ENCODE peak calls at places on chromosome 16, in four cellular contexts. V is stimulated activated naive CD8-positive, alpha-beta T cell treated with anti-CD3 and anti-CD28 coated beads, Interleukin-15, amount 100 ng/mL, for 72 hours; E is HTR-8/SVneo; O is left ventricle myocardium inferior. N is an unnamed sample.

GRCh38 chr16:73371584-73372319 is 323.8 kb upstream of the ZFHX3 start:
- DNase-seq in E (no peak), V (no peak), O (no peak), N (no peak)

GRCh38 chr16:74603848-74604247 is 3.1 kb downstream of the GLG1 start:
- DNase-seq in O (no peak), V (no peak), E (no peak), N (no peak)

GRCh38 chr16:79169239-79169638 is 431.3 kb downstream of the MAF start:
- DNase-seq in O (no peak), E (no peak), V (no peak), N (no peak)

GRCh38 chr16:46884513-46885293 is 541 bp downstream of the GPT2 start:
- DNase-seq in O (no peak), E (no peak), V (peak), N (peak)

GRCh38 chr16:67235816-67236547 is 9.1 kb downstream of the TMEM208 start:
- DNase-seq in O (no peak), E (no peak), V (no peak), N (no peak)

GRCh38 chr16:29992371-29992967 is 2.9 kb downstream of the HIRIP3 start:
- DNase-seq in E (no peak), V (no peak), O (no peak), N (no peak)

GRCh38 chr16:67395458-67396158 is 2.3 kb upstream of the TPPP3 start:
- DNase-seq in V (no peak), E (no peak), O (no peak), N (peak)

GRCh38 chr16:67946966-67947558 is 3.1 kb upstream of the LCAT start:
- DNase-seq in E (no peak), V (no peak), O (no peak), N (no peak)

GRCh38 chr16:70708381-70709253 is 22.8 kb upstream of the MTSS2 start:
- DNase-seq in V (no peak), O (no peak), E (no peak), N (no peak)

GRCh38 chr16:10088380-10088793 is 93.8 kb downstream of the GRIN2A start:
- DNase-seq in E (no peak), V (no peak), O (no peak), N (no peak)

GRCh38 chr16:49832177-49832576 is 23.7 kb downstream of the ZNF423 start:
- DNase-seq in O (peak), V (no peak), E (no peak), N (no peak)

GRCh38 chr16:12061336-12062055 is 85.0 kb downstream of the SNX29 start:
- DNase-seq in O (no peak), V (no peak), E (no peak), N (no peak)

GRCh38 chr16:30000768-30001631 is 5.0 kb downstream of the INO80E start:
- DNase-seq in E (no peak), O (no peak), V (no peak), N (no peak)

GRCh38 chr16:73022534-73022933 is 25.4 kb downstream of the ZFHX3 start:
- DNase-seq in O (no peak), V (no peak), E (no peak), N (no peak)

GRCh38 chr16:67549240-67549639 is 13.1 kb upstream of the CTCF start:
- DNase-seq in V (no peak), O (no peak), E (no peak), N (no peak)

GRCh38 chr16:8849411-8850011 is 19.3 kb downstream of the CARHSP1 start:
- DNase-seq in E (no peak), O (no peak), V (no peak), N (no peak)

GRCh38 chr16:61957075-61957474 is 79.2 kb downstream of the CDH8 start:
- DNase-seq in O (no peak), E (no peak), V (no peak), N (no peak)

GRCh38 chr16:65782537-65783290 is 583.8 kb upstream of the CDH5 start:
- DNase-seq in V (no peak), E (no peak), O (no peak), N (no peak)

GRCh38 chr16:72099377-72099818 is 5.8 kb downstream of the DHX38 start:
- DNase-seq in V (peak), O (no peak), E (peak), N (peak)

N was measured in NCI-H82.